ENCODE peak calls at places on chromosomes 11 and 22, in five cellular contexts. Y, D, Q, J and W are unnamed samples.

GRCh38 chr11:26201411-26201810 is 130.5 kb upstream of the ANO3 start:
- DNase-seq in Y (no peak), J (no peak), Q (no peak), D (no peak), W (no peak)

GRCh38 chr11:63681208-63682044 is at the start of gene RTN3:
- DNase-seq in D (peak; percentile 98), Y (peak; percentile 96), Q (peak; percentile 93), J (peak; percentile 97), W (peak; percentile 100)

GRCh38 chr22:31122532-31123291 is at the start of gene INPP5J:
- DNase-seq in J (peak; percentile 55), Y (peak; percentile 69), D (peak; percentile 88), Q (no peak), W (peak; percentile 34)

GRCh38 chr11:2534957-2535672 is 90.3 kb downstream of the KCNQ1 start:
- DNase-seq in J (no peak), Y (no peak), Q (no peak), D (no peak), W (no peak)

GRCh38 chr11:75428301-75428724 is 4.7 kb downstream of the KLHL35 start:
- DNase-seq in D (peak; percentile 84), J (peak; percentile 90), Q (peak; percentile 36), Y (peak; percentile 91), W (peak; percentile 95)

GRCh38 chr11:77658213-77659013 is 20.8 kb upstream of the CLNS1A start:
- DNase-seq in D (no peak), J (no peak), Q (no peak), Y (no peak), W (no peak)

GRCh38 chr11:119991669-119992068 is 146.2 kb downstream of the TRIM29 start:
- DNase-seq in J (no peak), D (no peak), Q (no peak), Y (no peak), W (no peak)

GRCh38 chr11:18383388-18384156 is 10.8 kb upstream of the LDHA start:
- DNase-seq in Q (peak; percentile 59), D (peak; percentile 16), Y (peak; percentile 70), J (peak; percentile 100), W (peak; percentile 100)

GRCh38 chr11:102046841-102047240 is 396 bp upstream of the CFAP300 start:
- DNase-seq in Q (no peak), Y (no peak), J (no peak), D (no peak), W (no peak)

GRCh38 chr11:74838188-74838587 is 89.5 kb downstream of the RNF169 start:
- DNase-seq in D (no peak), Y (no peak), Q (no peak), J (no peak), W (no peak)

GRCh38 chr11:35511666-35512065 is 13.8 kb downstream of the PAMR1 start:
- DNase-seq in Y (no peak), Q (no peak), J (no peak), D (no peak), W (peak; percentile 13)

GRCh38 chr11:123072279-123072678 is 10.3 kb upstream of the HSPA8 start:
- DNase-seq in Y (no peak), Q (no peak), J (peak; percentile 34), D (no peak), W (peak; percentile 97)

GRCh38 chr22:29268511-29269229 is 602 bp downstream of the EWSR1 start:
- DNase-seq in D (no peak), Q (no peak), J (peak; percentile 48), Y (peak; percentile 75), W (peak; percentile 51)

GRCh38 chr11:130122141-130122575 is 37.4 kb upstream of the ST14 start:
- DNase-seq in J (no peak), Y (no peak), Q (no peak), D (no peak), W (no peak)

GRCh38 chr22:20107951-20108756 is 7.8 kb upstream of the RANBP1 start:
- DNase-seq in Q (no peak), J (no peak), Y (no peak), D (no peak), W (no peak)

GRCh38 chr11:67271548-67272284 is 5.4 kb downstream of the GRK2 start:
- DNase-seq in Q (peak; percentile 75), D (no peak), Y (peak; percentile 17), J (no peak), W (no peak)

GRCh38 chr11:119491753-119492455 is 68.9 kb upstream of the THY1 start:
- DNase-seq in Q (no peak), Y (no peak), D (no peak), J (no peak), W (no peak)

GRCh38 chr22:23904855-23905254 is 10.7 kb downstream of the MIF start:
- DNase-seq in D (no peak), J (no peak), Y (peak; percentile 26), Q (no peak), W (no peak)

GRCh38 chr11:132056689-132057088 is 686.3 kb downstream of the NTM start:
- DNase-seq in Q (no peak), J (no peak), D (no peak), Y (no peak), W (no peak)

GRCh38 chr11:68855205-68855978 is 13.7 kb upstream of the CPT1A start:
- DNase-seq in D (peak; percentile 41), Q (no peak), J (no peak), Y (peak; percentile 60), W (no peak)

GRCh38 chr11:17036666-17037658 is 22.7 kb upstream of the PLEKHA7 start:
- DNase-seq in D (no peak), Y (no peak), J (peak; percentile 19), Q (no peak), W (no peak)

GRCh38 chr22:37089451-37089850 is 20.1 kb downstream of the TMPRSS6 start:
- DNase-seq in Q (no peak), J (peak; percentile 5), D (no peak), Y (no peak), W (no peak)

GRCh38 chr11:72541224-72541974 is 107.1 kb upstream of the CLPB start:
- DNase-seq in D (no peak), J (no peak), Y (no peak), Q (no peak), W (no peak)

GRCh38 chr11:113465786-113466185 is 9.4 kb downstream of the DRD2 start:
- DNase-seq in J (peak; percentile 21), Y (no peak), Q (no peak), D (no peak), W (no peak)

GRCh38 chr22:24578355-24579241 is 14.3 kb downstream of the LRRC75B start:
- DNase-seq in Q (no peak), Y (no peak), D (no peak), J (no peak), W (no peak)

GRCh38 chr22:18968011-18968749 is 32.1 kb upstream of the PRODH start:
- DNase-seq in Y (peak; percentile 27), J (no peak), D (no peak), Q (no peak), W (peak; percentile 28)

GRCh38 chr11:68770781-68771180 is 19.5 kb upstream of the TESMIN start:
- DNase-seq in Y (no peak), D (no peak), Q (no peak), J (no peak), W (no peak)

GRCh38 chr11:65440831-65441499 is 18.4 kb downstream of the NEAT1 start:
- DNase-seq in Y (peak; percentile 8), J (peak; percentile 40), Q (no peak), D (no peak), W (peak; percentile 22)

GRCh38 chr11:45879803-45880685 is 5.4 kb upstream of the MAPK8IP1 start:
- DNase-seq in D (no peak), J (peak; percentile 83), Y (no peak), Q (no peak), W (no peak)

GRCh38 chr11:20125927-20126326 is 34.3 kb downstream of the DBX1 start:
- DNase-seq in D (no peak), J (peak; percentile 69), Q (no peak), Y (no peak), W (no peak)

GRCh38 chr11:77470504-77470903 is 3.4 kb downstream of the PAK1 start:
- DNase-seq in Y (no peak), Q (no peak), J (no peak), D (no peak), W (no peak)

GRCh38 chr22:24189249-24190158 is 8.2 kb downstream of the SUSD2 start:
- DNase-seq in Q (no peak), J (peak; percentile 88), Y (peak; percentile 75), D (peak; percentile 88), W (peak; percentile 88)

GRCh38 chr11:120139316-120140069 is 1.6 kb upstream of the TRIM29 start:
- DNase-seq in J (no peak), Q (no peak), D (no peak), Y (no peak), W (no peak)

GRCh38 chr11:83523676-83524075 is 237.5 kb upstream of the CCDC90B start:
- DNase-seq in J (no peak), Q (no peak), D (no peak), Y (no peak), W (peak; percentile 29)

GRCh38 chr11:680970-681369 is 14.1 kb downstream of the DEAF1 start:
- DNase-seq in Q (no peak), D (no peak), J (no peak), Y (no peak), W (no peak)

GRCh38 chr11:35260342-35260985 is 121.5 kb downstream of the CD44 start:
- DNase-seq in Q (no peak), D (no peak), J (peak; percentile 68), Y (no peak), W (no peak)

GRCh38 chr11:110092577-110093406 is at the start of gene ZC3H12C:
- DNase-seq in J (peak; percentile 93), Y (peak; percentile 80), Q (no peak), D (peak; percentile 77), W (peak; percentile 89)